ENCODE peak calls at places on chromosomes 7 and 10, in eight cellular contexts. S, V, Z, I, E, T, P and B are unnamed samples.

GRCh38 chr10:55397777-55398176 is 596.7 kb upstream of the PCDH15 start:
- DNase-seq in Z (no peak), I (no peak), S (no peak), T (no peak), V (no peak), P (no peak), E (no peak), B (no peak)

GRCh38 chr7:81500631-81501030 is 269.2 kb downstream of the HGF start:
- DNase-seq in Z (no peak), P (no peak), V (no peak), I (no peak), S (no peak), T (no peak), E (no peak), B (no peak)

GRCh38 chr7:47578581-47579270 is 3.2 kb downstream of the TNS3 start:
- DNase-seq in E (no peak), T (no peak), V (peak), P (peak), I (no peak), Z (no peak), S (no peak), B (no peak)

GRCh38 chr7:7214398-7215347 is 32.3 kb downstream of the C1GALT1 start:
- DNase-seq in V (no peak), P (no peak), Z (no peak), S (no peak), T (no peak), I (no peak), E (no peak), B (no peak)

GRCh38 chr10:127872871-127873600 is 19.7 kb downstream of the CLRN3 start:
- DNase-seq in S (no peak), E (no peak), I (no peak), V (no peak), T (no peak), P (no peak), Z (no peak), B (no peak)

GRCh38 chr7:101933685-101934084 is 116.3 kb downstream of the CUX1 start:
- DNase-seq in T (no peak), E (no peak), I (peak), Z (no peak), P (no peak), S (no peak), V (no peak), B (no peak)

GRCh38 chr7:84113286-84113685 is 81.3 kb downstream of the SEMA3A start:
- DNase-seq in E (no peak), S (no peak), Z (no peak), I (no peak), V (no peak), P (peak), T (no peak), B (no peak)

GRCh38 chr7:143126146-143126545 is 5.7 kb upstream of the PIP start:
- DNase-seq in I (no peak), S (no peak), E (no peak), P (peak), Z (no peak), T (no peak), V (peak), B (no peak)

GRCh38 chr7:127905491-127906330 is 125.5 kb downstream of the LRRC4 start:
- DNase-seq in S (no peak), T (no peak), P (peak), I (no peak), Z (peak), V (peak), E (no peak), B (no peak)

GRCh38 chr7:137670521-137671064 is 176.2 kb downstream of the DGKI start:
- DNase-seq in Z (no peak), V (peak), I (no peak), E (no peak), S (no peak), T (no peak), P (peak), B (no peak)

GRCh38 chr7:12943781-12944180 is 256.3 kb downstream of the ARL4A start:
- DNase-seq in T (no peak), E (no peak), V (no peak), Z (no peak), I (no peak), S (no peak), P (no peak), B (no peak)

GRCh38 chr10:46223064-46223480 is 63.7 kb upstream of the ANTXRL start:
- DNase-seq in I (peak), V (no peak), T (no peak), S (peak), Z (no peak), E (peak), P (peak), B (no peak)

GRCh38 chr10:86110156-86110786 is 256.3 kb downstream of the GRID1 start:
- DNase-seq in I (peak), Z (no peak), V (no peak), S (no peak), P (no peak), E (no peak), T (no peak), B (no peak)

GRCh38 chr7:41592226-41592625 is 110.7 kb downstream of the INHBA start:
- DNase-seq in T (no peak), V (no peak), S (no peak), E (no peak), P (no peak), I (no peak), Z (no peak), B (no peak)

GRCh38 chr7:4783292-4783652 is 7.8 kb downstream of the AP5Z1 start:
- DNase-seq in V (no peak), P (no peak), E (no peak), T (no peak), I (no peak), Z (no peak), S (no peak), B (no peak)

GRCh38 chr10:123637326-123637880 is 28.8 kb upstream of the GPR26 start:
- DNase-seq in P (peak), S (no peak), E (no peak), T (no peak), Z (no peak), V (peak), I (no peak), B (no peak)

GRCh38 chr10:67657775-67658174 is 38.2 kb downstream of the CTNNA3 start:
- DNase-seq in V (no peak), I (peak), E (no peak), T (no peak), Z (peak), P (no peak), S (no peak), B (peak)

GRCh38 chr7:21305455-21306235 is 122.2 kb upstream of the SP4 start:
- DNase-seq in P (no peak), S (no peak), T (no peak), Z (no peak), I (no peak), E (no peak), V (no peak), B (no peak)

GRCh38 chr10:114256822-114257221 is 17.8 kb downstream of the VWA2 start:
- DNase-seq in S (no peak), I (no peak), V (no peak), E (no peak), P (no peak), Z (no peak), T (no peak), B (no peak)

GRCh38 chr7:137970263-137970975 is 31.5 kb downstream of the CREB3L2 start:
- DNase-seq in P (peak), V (peak), T (no peak), I (no peak), Z (no peak), S (no peak), E (no peak), B (no peak)

GRCh38 chr7:3880221-3880935 is 579.3 kb downstream of the SDK1 start:
- DNase-seq in E (no peak), Z (no peak), V (no peak), P (no peak), I (no peak), S (no peak), T (no peak), B (no peak)

GRCh38 chr7:112207106-112207592 is 654 bp downstream of the ZNF277 start:
- DNase-seq in E (no peak), S (no peak), Z (no peak), V (peak), P (peak), I (peak), T (no peak), B (no peak)

GRCh38 chr7:73704640-73705550 is 14.6 kb downstream of the STX1A start:
- DNase-seq in V (no peak), I (no peak), T (no peak), E (peak), P (no peak), S (no peak), Z (no peak), B (no peak)

GRCh38 chr10:74189999-74190421 is 39.0 kb downstream of the ADK start:
- DNase-seq in P (peak), V (peak), Z (peak), E (no peak), I (peak), T (no peak), S (no peak), B (no peak)

GRCh38 chr10:14433147-14433546 is 102.4 kb upstream of the FRMD4A start:
- DNase-seq in V (no peak), Z (no peak), E (no peak), I (no peak), P (no peak), T (no peak), S (no peak), B (no peak)

GRCh38 chr7:99013266-99014112 is 130.4 kb downstream of the SMURF1 start:
- DNase-seq in P (no peak), T (no peak), E (no peak), S (no peak), V (no peak), Z (no peak), I (no peak), B (no peak)

GRCh38 chr10:8183241-8183704 is 128.8 kb downstream of the GATA3 start:
- DNase-seq in I (no peak), P (no peak), T (no peak), E (no peak), V (no peak), S (no peak), Z (no peak), B (no peak)

GRCh38 chr10:104066945-104067344 is 18.7 kb downstream of the COL17A1 start:
- DNase-seq in E (no peak), V (no peak), Z (no peak), S (no peak), T (peak), P (no peak), I (no peak), B (no peak)

GRCh38 chr10:100043796-100044195 is 34.0 kb upstream of the DNMBP start:
- DNase-seq in T (no peak), P (peak), S (no peak), V (peak), I (no peak), E (no peak), Z (peak), B (no peak)

GRCh38 chr7:73830618-73830871 is 251 bp upstream of the CLDN4 start:
- DNase-seq in P (no peak), I (no peak), V (no peak), Z (no peak), S (no peak), T (no peak), E (no peak), B (no peak)

GRCh38 chr7:83738436-83738835 is 89.5 kb upstream of the SEMA3E start:
- DNase-seq in P (no peak), S (no peak), I (no peak), E (no peak), Z (no peak), T (no peak), V (no peak), B (no peak)

GRCh38 chr7:81583882-81584533 is 185.8 kb downstream of the HGF start:
- DNase-seq in T (no peak), V (peak), E (no peak), Z (no peak), I (no peak), P (no peak), S (no peak), B (no peak)

GRCh38 chr10:77475522-77475921 is 162.1 kb downstream of the KCNMA1 start:
- DNase-seq in S (no peak), P (no peak), V (no peak), E (no peak), T (no peak), I (no peak), Z (no peak), B (no peak)

GRCh38 chr7:111855161-111855841 is 293.0 kb upstream of the IMMP2L start:
- DNase-seq in S (no peak), I (peak), Z (peak), P (peak), E (no peak), T (peak), V (peak), B (peak)

GRCh38 chr7:99808766-99809165 is 19.0 kb upstream of the CYP3A43 start:
- DNase-seq in S (no peak), V (no peak), E (no peak), P (no peak), T (no peak), I (no peak), Z (no peak), B (no peak)

GRCh38 chr10:8404721-8405120 is 350.2 kb downstream of the GATA3 start:
- DNase-seq in I (peak), E (no peak), V (no peak), T (no peak), Z (no peak), S (no peak), P (no peak), B (no peak)

GRCh38 chr7:83267141-83267631 is 104.5 kb upstream of the PCLO start:
- DNase-seq in E (no peak), I (no peak), S (no peak), V (peak), Z (no peak), P (no peak), T (no peak), B (no peak)

GRCh38 chr7:78959471-78959870 is 494.0 kb downstream of the MAGI2 start:
- DNase-seq in P (no peak), V (peak), T (no peak), E (no peak), S (no peak), Z (no peak), I (no peak), B (no peak)